ENCODE peak calls at places on chromosomes 2 and 18, in four cellular contexts. P, L, E and O are unnamed samples.

GRCh38 chr2:232533944-232534710 is 5.4 kb upstream of the CHRNG start:
- DNase-seq in E (no peak), L (no peak), P (peak), O (no peak)

GRCh38 chr18:58865714-58866113 is 1.0 kb downstream of the ZNF532 start:
- DNase-seq in L (no peak), E (no peak), P (no peak), O (no peak)

GRCh38 chr2:70893186-70893585 is 42.5 kb upstream of the ATP6V1B1 start:
- DNase-seq in P (no peak), E (no peak), L (no peak), O (no peak)

GRCh38 chr2:14720319-14720718 is 87.8 kb downstream of the LRATD1 start:
- DNase-seq in P (no peak), E (no peak), L (no peak), O (no peak)

GRCh38 chr2:232183279-232183678 is 195.3 kb upstream of the ALPP start:
- DNase-seq in P (no peak), L (no peak), E (no peak), O (no peak)

GRCh38 chr2:46296216-46296839 is 879 bp upstream of the EPAS1 start:
- DNase-seq in L (no peak), P (no peak), E (peak), O (no peak)

GRCh38 chr18:42261731-42262130 is 306.7 kb downstream of the PIK3C3 start:
- DNase-seq in P (no peak), L (no peak), E (no peak), O (no peak)

GRCh38 chr2:19299032-19299431 is 59.4 kb downstream of the OSR1 start:
- DNase-seq in P (no peak), L (no peak), E (no peak), O (no peak)

GRCh38 chr2:28747714-28748113 is 3.9 kb upstream of the PPP1CB start:
- DNase-seq in L (no peak), P (no peak), E (peak), O (no peak)

GRCh38 chr18:61554117-61554776 is 221.0 kb downstream of the CDH20 start:
- DNase-seq in L (no peak), E (no peak), P (no peak), O (no peak)

GRCh38 chr2:33133436-33133835 is 186.7 kb downstream of the LTBP1 start:
- DNase-seq in P (peak), E (no peak), L (no peak), O (no peak)

GRCh38 chr2:79782540-79782939 is 269.7 kb downstream of the CTNNA2 start:
- DNase-seq in L (no peak), P (no peak), E (no peak), O (no peak)

GRCh38 chr2:100405403-100406119 is 11.9 kb downstream of the CHST10 start:
- DNase-seq in P (no peak), E (no peak), L (no peak), O (no peak)

GRCh38 chr2:130754811-130755210 is 529 bp upstream of the AMER3 start:
- DNase-seq in E (no peak), P (no peak), L (no peak), O (no peak)

GRCh38 chr2:240931319-240931949 is 25.3 kb downstream of the CROCC2 start:
- DNase-seq in P (no peak), E (peak), L (no peak), O (no peak)

DNA sequence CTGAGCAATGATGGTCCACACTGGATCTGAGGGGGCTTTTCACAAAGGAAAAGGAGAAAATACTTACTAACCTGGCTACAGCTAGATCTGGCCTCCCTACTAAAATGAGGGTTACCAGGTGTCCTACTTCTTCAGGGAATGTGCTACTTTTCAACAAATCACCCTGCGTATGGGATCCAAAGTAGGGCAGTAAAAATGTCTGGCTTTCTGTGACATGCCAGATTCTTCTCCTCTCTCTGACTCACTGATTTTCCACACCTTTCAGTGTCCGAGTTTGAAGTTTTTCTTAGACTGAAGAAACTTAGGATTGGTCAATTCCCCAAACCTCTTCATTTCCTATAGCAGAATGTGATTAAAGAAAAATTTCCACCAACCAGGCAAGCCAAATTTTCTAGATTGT is 71.2 kb downstream of the SLC8A1 start:
- DNase-seq in E (no peak), L (no peak), P (no peak), O (no peak)
- TF ChIP-seq CTCF in E (no peak), L (no peak), P (no peak), O (no peak)

GRCh38 chr2:104444392-104444791 is 409.5 kb upstream of the POU3F3 start:
- DNase-seq in P (no peak), L (no peak), E (no peak), O (no peak)

GRCh38 chr2:104444840-104445239 is 409.1 kb upstream of the POU3F3 start:
- DNase-seq in P (no peak), E (no peak), L (no peak), O (no peak)

GRCh38 chr2:104448661-104449410 is 405.1 kb upstream of the POU3F3 start:
- DNase-seq in P (no peak), L (no peak), E (no peak), O (no peak)

GRCh38 chr2:104452558-104452957 is 401.4 kb upstream of the POU3F3 start:
- DNase-seq in E (no peak), L (no peak), P (no peak), O (no peak)

GRCh38 chr2:104447831-104448434 is 406.0 kb upstream of the POU3F3 start:
- DNase-seq in E (no peak), L (no peak), P (no peak), O (no peak)
- TF ChIP-seq CTCF in E (no peak), L (no peak), P (no peak), O (peak)

GRCh38 chr2:10913501-10914271 is 2.0 kb downstream of the KCNF1 start:
- DNase-seq in E (no peak), L (no peak), P (no peak), O (no peak)

GRCh38 chr2:10914272-10914693 is 2.5 kb downstream of the KCNF1 start:
- DNase-seq in P (no peak), E (peak), L (no peak), O (no peak)

GRCh38 chr2:10911291-10912075 is at the start of gene KCNF1:
- DNase-seq in P (no peak), L (no peak), E (no peak), O (peak)

GRCh38 chr2:10912076-10912731 is 470 bp downstream of the KCNF1 start:
- DNase-seq in P (no peak), L (no peak), E (no peak), O (no peak)

DNA sequence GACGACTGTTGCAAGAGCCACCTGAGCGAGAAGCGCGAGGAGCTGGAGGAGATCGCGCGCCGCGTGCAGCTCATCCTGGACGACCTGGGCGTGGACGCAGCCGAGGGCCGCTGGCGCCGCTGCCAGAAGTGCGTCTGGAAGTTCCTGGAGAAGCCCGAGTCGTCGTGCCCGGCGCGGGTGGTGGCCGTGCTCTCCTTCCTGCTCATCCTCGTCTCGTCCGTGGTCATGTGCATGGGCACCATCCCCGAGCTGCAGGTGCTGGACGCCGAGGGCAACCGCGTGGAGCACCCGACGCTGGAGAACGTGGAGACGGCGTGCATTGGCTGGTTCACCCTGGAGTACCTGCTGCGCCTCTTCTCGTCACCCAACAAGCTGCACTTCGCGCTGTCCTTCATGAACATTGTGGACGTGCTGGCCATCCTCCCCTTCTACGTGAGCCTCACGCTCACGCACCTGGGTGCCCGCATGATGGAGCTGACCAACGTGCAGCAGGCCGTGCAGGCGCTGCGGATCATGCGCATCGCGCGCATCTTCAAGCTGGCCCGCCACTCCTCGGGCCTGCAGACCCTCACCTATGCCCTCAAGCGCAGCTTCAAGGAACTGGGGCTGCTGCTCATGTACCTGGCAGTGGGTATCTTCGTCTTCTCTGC is 1.2 kb downstream of the KCNF1 start:
- DNase-seq in E (no peak), L (no peak), P (no peak), O (no peak)
- TF ChIP-seq CTCF in E (no peak), L (no peak), P (no peak), O (no peak)

GRCh38 chr2:109280804-109281203 is 151.8 kb downstream of the SH3RF3 start:
- DNase-seq in P (no peak), E (no peak), L (no peak), O (no peak)
- TF ChIP-seq CTCF in P (peak), E (no peak), L (no peak), O (no peak)

GRCh38 chr2:50346104-50346503 is 685.8 kb downstream of the NRXN1 start:
- DNase-seq in P (no peak), L (no peak), E (no peak), O (peak)
- TF ChIP-seq CTCF in P (no peak), L (no peak), E (no peak), O (no peak)